ENCODE peak calls at places on chromosomes 5 and 9, in seven cellular contexts. A is psoas muscle, C is heart left ventricle, R is heart right ventricle, B is neural progenitor cell, M is uterus, I is lung. E is an unnamed sample. For H3K4me1, the result is how much of the 10 kb centered on the place peaks cover.

GRCh38 chr5:68350176-68350575 is 134.6 kb downstream of the PIK3R1 start:
- DNase-seq in A (no peak), C (no peak), R (no peak), B (no peak), M (no peak), I (no peak), E (no peak)

GRCh38 chr5:35938518-35939227 is at the start of gene CAPSL:
- DNase-seq in A (no peak), C (no peak), R (no peak), B (peak), M (peak), I (peak), E (no peak)

GRCh38 chr5:108641596-108641995 is 106.1 kb upstream of the FER start:
- DNase-seq in A (no peak), C (no peak), R (no peak), B (no peak), M (no peak), I (no peak), E (no peak)

GRCh38 chr5:78320461-78320860 is 26.0 kb upstream of the AP3B1 start:
- DNase-seq in A (no peak), C (no peak), R (no peak), B (peak), M (no peak), I (no peak), E (no peak)

GRCh38 chr9:100341889-100342288 is 10.9 kb downstream of the TEX10 start:
- DNase-seq in A (no peak), C (no peak), R (no peak), B (no peak), M (no peak), I (no peak), E (no peak)

GRCh38 chr5:95822408-95823240 is at the start of gene GLRX:
- DNase-seq in A (peak), C (peak), R (peak), B (peak), M (peak), I (peak), E (peak)

GRCh38 chr5:32687167-32687831 is 23.8 kb upstream of the NPR3 start:
- DNase-seq in A (no peak), C (peak), R (no peak), B (no peak), M (no peak), I (peak), E (no peak)

GRCh38 chr5:65790371-65791163 is 68.6 kb downstream of the NLN start:
- DNase-seq in A (no peak), C (no peak), R (no peak), B (no peak), M (no peak), I (no peak), E (no peak)

GRCh38 chr5:85049020-85049419 is 664.3 kb upstream of the EDIL3 start:
- DNase-seq in A (no peak), C (no peak), R (no peak), B (peak), M (no peak), I (no peak), E (no peak)

GRCh38 chr9:18717751-18718150 is 243.8 kb downstream of the ADAMTSL1 start:
- DNase-seq in A (no peak), C (no peak), R (no peak), B (no peak), M (no peak), I (no peak), E (no peak)

GRCh38 chr5:72387985-72388384 is 67.8 kb downstream of the PTCD2 start:
- DNase-seq in A (no peak), C (no peak), R (no peak), B (no peak), M (no peak), I (no peak), E (no peak)

GRCh38 chr5:68070641-68071191 is 144.8 kb upstream of the PIK3R1 start:
- DNase-seq in A (no peak), C (no peak), R (no peak), B (no peak), M (no peak), I (no peak), E (no peak)

GRCh38 chr5:179768326-179769085 is 25.3 kb upstream of the LTC4S start:
- DNase-seq in A (no peak), C (no peak), R (no peak), B (peak), M (no peak), I (no peak), E (no peak)

GRCh38 chr9:111037744-111038335 is 430 bp downstream of the LPAR1 start:
- DNase-seq in A (peak), C (no peak), R (peak), B (peak), M (peak), I (no peak), E (peak)

GRCh38 chr9:98970532-98971041 is 26.9 kb downstream of the COL15A1 start:
- DNase-seq in A (no peak), C (no peak), R (no peak), B (no peak), M (no peak), I (no peak), E (no peak)

GRCh38 chr5:56311306-56311904 is 78.3 kb upstream of the ANKRD55 start:
- DNase-seq in A (no peak), C (no peak), R (no peak), B (no peak), M (no peak), I (no peak), E (no peak)

GRCh38 chr9:127176631-127177030 is 54.2 kb upstream of the ANGPTL2 start:
- DNase-seq in A (no peak), C (no peak), R (no peak), B (no peak), M (no peak), I (no peak), E (peak)

GRCh38 chr9:18448101-18448500 is 25.9 kb upstream of the ADAMTSL1 start:
- DNase-seq in A (no peak), C (no peak), R (no peak), B (no peak), M (peak), I (no peak), E (no peak)

GRCh38 chr5:100644206-100644605 is 109.0 kb downstream of the FAM174A start:
- DNase-seq in A (no peak), C (no peak), R (no peak), B (no peak), M (no peak), I (no peak), E (no peak)

GRCh38 chr5:170861855-170862766 is at the start of gene RANBP17:
- DNase-seq in A (peak), C (peak), R (peak), B (peak), M (peak), I (peak), E (no peak)

GRCh38 chr5:343461-344401 is 22.2 kb downstream of the AHRR start:
- DNase-seq in A (no peak), C (no peak), R (peak), B (peak), M (no peak), I (no peak), E (no peak)

GRCh38 chr9:87013490-87013889 is 66.2 kb upstream of the GAS1 start:
- DNase-seq in A (no peak), C (no peak), R (no peak), B (no peak), M (no peak), I (no peak), E (no peak)

GRCh38 chr9:122827759-122828090 is 663 bp downstream of the PDCL start:
- DNase-seq in A (no peak), C (no peak), R (no peak), B (peak), M (no peak), I (no peak), E (no peak)

GRCh38 chr5:95816803-95817202 is 5.7 kb downstream of the GLRX start:
- DNase-seq in A (no peak), C (no peak), R (no peak), B (no peak), M (no peak), I (no peak), E (no peak)

GRCh38 chr5:15850536-15850935 is 329.1 kb downstream of the MARCHF11 start:
- DNase-seq in A (no peak), C (no peak), R (no peak), B (no peak), M (no peak), I (no peak), E (no peak)
- H3K27ac ChIP-seq in A (no peak), C (no peak), R (no peak), B (no peak), M (no peak), I (no peak), E (no peak)

DNA sequence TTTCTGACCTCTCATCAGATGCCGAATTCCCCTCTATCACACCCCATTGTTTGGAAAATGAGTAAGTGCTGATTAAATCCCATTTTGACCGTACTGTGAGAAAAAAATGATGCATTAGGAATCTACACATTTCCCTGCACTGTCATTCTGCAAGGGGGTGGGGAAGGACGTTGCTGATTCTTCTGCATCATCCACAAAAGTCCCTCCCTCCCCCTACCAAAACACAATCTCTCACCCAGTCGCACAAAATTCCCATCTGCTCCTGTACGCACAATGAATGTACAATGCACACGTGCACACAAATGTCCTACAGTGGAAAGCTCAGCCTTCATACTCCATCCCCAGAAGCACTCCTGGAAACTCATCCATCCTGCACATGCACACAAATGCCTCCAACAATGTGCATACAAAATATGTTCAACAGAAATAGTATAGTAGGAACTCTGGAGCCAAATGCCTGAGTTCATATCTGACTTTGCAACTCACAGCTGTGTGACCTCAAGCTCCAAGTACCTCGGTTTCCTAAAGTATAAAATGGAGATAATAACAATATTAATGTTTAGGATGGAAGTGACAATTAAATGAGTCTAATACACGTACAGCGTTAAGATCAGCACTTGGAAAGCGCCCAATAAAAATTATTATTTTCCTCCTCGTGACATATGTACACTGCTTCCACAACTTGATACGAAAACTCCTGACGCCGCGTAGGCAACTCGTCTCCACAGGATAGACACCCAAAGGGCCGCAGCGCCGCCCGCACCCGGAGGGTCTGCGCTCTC is 805 bp downstream of the TNIP1 start:
- DNase-seq in A (no peak), C (no peak), R (no peak), B (no peak), M (no peak), I (no peak), E (no peak)
- H3K4me1 ChIP-seq in A (half or more), C (under half), R (half or more), B (under half), M (under half), I (under half), E (under half)

DNA sequence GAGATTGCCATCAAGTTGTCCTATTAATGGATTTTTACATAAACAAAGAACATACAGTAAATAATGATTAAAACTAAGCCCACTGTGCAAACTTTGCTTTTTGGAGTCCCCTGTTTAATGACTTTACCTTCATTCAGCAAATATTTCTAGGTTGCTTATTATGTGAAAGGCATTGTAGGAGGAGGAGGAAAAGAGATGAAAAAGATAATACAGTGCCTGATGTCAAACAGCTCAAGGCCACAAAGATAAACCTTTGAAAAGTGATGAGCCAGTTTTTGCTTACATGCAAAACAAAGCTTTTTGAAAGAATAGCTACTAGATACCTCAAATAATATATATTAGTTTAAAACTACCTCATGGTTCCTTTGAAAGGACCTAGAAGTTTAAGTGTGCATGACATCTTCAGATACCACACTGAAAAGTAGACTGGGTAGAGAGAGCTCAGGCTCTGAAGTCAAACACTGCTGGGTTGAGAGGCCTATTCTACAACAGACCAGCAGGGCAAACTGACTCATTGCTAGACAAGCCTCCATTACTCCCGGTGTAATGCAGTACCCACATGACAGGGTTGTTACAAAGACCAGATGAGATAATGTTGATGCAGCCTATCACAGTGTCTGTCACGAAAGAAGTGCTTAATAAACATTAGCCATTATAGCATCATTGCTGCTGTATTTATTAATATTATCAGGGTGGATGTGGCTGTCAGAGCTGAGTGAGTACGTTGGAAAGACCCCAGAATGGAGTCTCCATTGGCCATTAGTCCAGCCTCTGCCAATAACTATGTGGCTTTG is 11.8 kb downstream of the DEPDC1B start:
- DNase-seq in A (no peak), C (no peak), R (no peak), B (peak), M (no peak), I (no peak), E (no peak)
- H3K27ac ChIP-seq in A (no peak), C (no peak), R (no peak), B (no peak), M (no peak), I (no peak), E (no peak)

DNA sequence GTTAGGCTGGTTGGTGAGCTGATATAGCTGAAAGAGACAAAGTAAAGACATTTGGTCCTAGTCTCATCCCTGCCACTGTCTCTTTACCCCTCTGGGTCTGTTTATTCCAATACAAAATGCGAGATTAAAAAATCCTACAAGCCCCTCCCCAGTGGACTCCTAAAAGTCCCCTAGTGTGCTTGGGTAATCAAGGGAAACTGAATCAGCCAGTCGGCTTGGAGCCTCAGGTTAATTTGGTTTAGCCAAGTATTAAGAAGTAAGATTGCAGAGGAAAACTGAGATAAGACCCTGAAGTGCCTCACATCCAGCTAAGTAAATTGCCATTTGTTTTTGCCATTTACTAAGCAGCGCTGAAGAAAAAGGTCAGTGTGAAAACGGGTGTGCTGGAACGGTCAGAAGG is 10.4 kb downstream of the NIM1K start:
- DNase-seq in A (no peak), C (no peak), R (no peak), B (no peak), M (no peak), I (no peak), E (no peak)
- H3K4me1 ChIP-seq in A (under half), C (under half), R (under half), B (under half), M (under half), I (under half), E (under half)

DNA sequence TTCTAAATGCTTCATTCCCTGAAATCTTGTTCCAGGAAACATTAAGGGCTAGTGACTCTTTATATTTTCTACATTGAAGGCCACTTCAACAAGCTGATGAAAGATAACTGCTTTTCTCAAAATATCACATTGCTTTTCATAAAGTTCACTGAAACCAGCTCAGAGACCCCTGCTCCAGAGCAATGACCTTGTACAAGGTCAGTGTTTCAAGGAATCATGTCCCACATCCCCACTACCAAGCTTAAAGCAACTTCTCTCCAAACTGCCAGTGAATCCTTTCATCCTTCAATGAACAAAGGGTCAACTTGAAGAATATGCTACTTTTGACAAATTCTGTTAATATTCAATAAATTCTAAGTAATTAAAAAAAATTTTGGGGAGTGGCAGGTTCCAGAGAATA is 12.0 kb upstream of the SPATA24 start:
- DNase-seq in A (no peak), C (no peak), R (no peak), B (no peak), M (no peak), I (no peak), E (no peak)
- H3K27ac ChIP-seq in A (peak), C (peak), R (peak), B (no peak), M (peak), I (peak), E (peak)

E was measured in ascending aorta.